ENCODE peak calls at places on chromosomes 5 and 9, in ten cellular contexts. One of them, this sample, is unnamed.

GRCh38 chr9:121582641-121583040 is 68.8 kb upstream of the DAB2IP start:
- DNase-seq in CD8-positive, alpha-beta T cell: no peak
- DNase-seq in GM23338: no peak
- DNase-seq in WTC11: no peak
- DNase-seq in fibroblast of mammary gland: no peak
- DNase-seq in heart left ventricle: no peak
- DNase-seq in epithelial cell of esophagus: no peak
- DNase-seq in GM12865: no peak
- DNase-seq in dorsolateral prefrontal cortex: no peak
- DNase-seq in MCF 10A: no peak
- DNase-seq in this sample: no peak

GRCh38 chr9:93670208-93671029 is 94.0 kb downstream of the PHF2 start:
- DNase-seq in CD8-positive, alpha-beta T cell: peak
- DNase-seq in epithelial cell of esophagus: no peak
- DNase-seq in MCF 10A: no peak
- DNase-seq in heart left ventricle: peak
- DNase-seq in fibroblast of mammary gland: peak
- DNase-seq in GM12865: no peak
- DNase-seq in WTC11: peak
- DNase-seq in dorsolateral prefrontal cortex: no peak
- DNase-seq in GM23338: no peak
- DNase-seq in this sample: no peak

GRCh38 chr5:142324377-142324870 is 397 bp downstream of the SPRY4 start:
- DNase-seq in MCF 10A: no peak
- DNase-seq in GM23338: no peak
- DNase-seq in WTC11: no peak
- DNase-seq in fibroblast of mammary gland: peak
- DNase-seq in dorsolateral prefrontal cortex: no peak
- DNase-seq in GM12865: no peak
- DNase-seq in heart left ventricle: peak
- DNase-seq in epithelial cell of esophagus: no peak
- DNase-seq in CD8-positive, alpha-beta T cell: no peak
- DNase-seq in this sample: no peak

GRCh38 chr5:90480699-90481098 is 6.0 kb downstream of the POLR3G start:
- DNase-seq in dorsolateral prefrontal cortex: no peak
- DNase-seq in fibroblast of mammary gland: peak
- DNase-seq in CD8-positive, alpha-beta T cell: no peak
- DNase-seq in epithelial cell of esophagus: no peak
- DNase-seq in GM12865: no peak
- DNase-seq in GM23338: no peak
- DNase-seq in heart left ventricle: no peak
- DNase-seq in WTC11: no peak
- DNase-seq in MCF 10A: no peak
- DNase-seq in this sample: no peak

GRCh38 chr9:114291064-114291474 is 31.8 kb upstream of the ORM1 start:
- DNase-seq in GM23338: peak
- DNase-seq in CD8-positive, alpha-beta T cell: peak
- DNase-seq in WTC11: peak
- DNase-seq in heart left ventricle: peak
- DNase-seq in epithelial cell of esophagus: peak
- DNase-seq in GM12865: peak
- DNase-seq in MCF 10A: peak
- DNase-seq in dorsolateral prefrontal cortex: peak
- DNase-seq in fibroblast of mammary gland: peak
- DNase-seq in this sample: peak

GRCh38 chr5:61304611-61305369 is 27.3 kb upstream of the ZSWIM6 start:
- DNase-seq in fibroblast of mammary gland: peak
- DNase-seq in MCF 10A: peak
- DNase-seq in GM12865: no peak
- DNase-seq in epithelial cell of esophagus: peak
- DNase-seq in GM23338: no peak
- DNase-seq in dorsolateral prefrontal cortex: no peak
- DNase-seq in WTC11: no peak
- DNase-seq in CD8-positive, alpha-beta T cell: no peak
- DNase-seq in heart left ventricle: no peak
- DNase-seq in this sample: no peak

GRCh38 chr5:1554410-1554967 is 30.7 kb upstream of the LPCAT1 start:
- DNase-seq in WTC11: no peak
- DNase-seq in CD8-positive, alpha-beta T cell: no peak
- DNase-seq in fibroblast of mammary gland: no peak
- DNase-seq in heart left ventricle: peak
- DNase-seq in GM23338: no peak
- DNase-seq in GM12865: no peak
- DNase-seq in dorsolateral prefrontal cortex: no peak
- DNase-seq in epithelial cell of esophagus: no peak
- DNase-seq in MCF 10A: no peak
- DNase-seq in this sample: no peak

GRCh38 chr5:112411903-112412302 is 7.2 kb downstream of the EPB41L4A start:
- DNase-seq in heart left ventricle: no peak
- DNase-seq in GM12865: no peak
- DNase-seq in fibroblast of mammary gland: no peak
- DNase-seq in WTC11: no peak
- DNase-seq in MCF 10A: no peak
- DNase-seq in GM23338: no peak
- DNase-seq in dorsolateral prefrontal cortex: no peak
- DNase-seq in CD8-positive, alpha-beta T cell: no peak
- DNase-seq in epithelial cell of esophagus: no peak
- DNase-seq in this sample: no peak

GRCh38 chr5:180720501-180720900 is 19.4 kb downstream of the OR2Y1 start:
- DNase-seq in GM23338: peak
- DNase-seq in CD8-positive, alpha-beta T cell: no peak
- DNase-seq in fibroblast of mammary gland: no peak
- DNase-seq in MCF 10A: no peak
- DNase-seq in dorsolateral prefrontal cortex: no peak
- DNase-seq in WTC11: no peak
- DNase-seq in epithelial cell of esophagus: no peak
- DNase-seq in heart left ventricle: no peak
- DNase-seq in GM12865: no peak
- DNase-seq in this sample: no peak
- TF ChIP-seq CTCF in GM23338: no peak
- TF ChIP-seq CTCF in CD8-positive, alpha-beta T cell: no peak
- TF ChIP-seq CTCF in fibroblast of mammary gland: no peak
- TF ChIP-seq CTCF in MCF 10A: no peak
- TF ChIP-seq CTCF in dorsolateral prefrontal cortex: no peak
- TF ChIP-seq CTCF in WTC11: no peak
- TF ChIP-seq CTCF in epithelial cell of esophagus: no peak
- TF ChIP-seq CTCF in heart left ventricle: no peak
- TF ChIP-seq CTCF in GM12865: no peak
- TF ChIP-seq CTCF in this sample: no peak

GRCh38 chr9:14219865-14220655 is 93.9 kb downstream of the NFIB start:
- DNase-seq in fibroblast of mammary gland: no peak
- DNase-seq in CD8-positive, alpha-beta T cell: no peak
- DNase-seq in dorsolateral prefrontal cortex: no peak
- DNase-seq in GM12865: no peak
- DNase-seq in MCF 10A: no peak
- DNase-seq in WTC11: no peak
- DNase-seq in heart left ventricle: no peak
- DNase-seq in GM23338: no peak
- DNase-seq in epithelial cell of esophagus: no peak
- DNase-seq in this sample: peak

GRCh38 chr9:14223081-14223480 is 90.9 kb downstream of the NFIB start:
- DNase-seq in heart left ventricle: no peak
- DNase-seq in CD8-positive, alpha-beta T cell: no peak
- DNase-seq in fibroblast of mammary gland: no peak
- DNase-seq in WTC11: no peak
- DNase-seq in epithelial cell of esophagus: no peak
- DNase-seq in dorsolateral prefrontal cortex: no peak
- DNase-seq in MCF 10A: no peak
- DNase-seq in GM12865: no peak
- DNase-seq in GM23338: no peak
- DNase-seq in this sample: no peak

GRCh38 chr9:14221558-14221957 is 92.4 kb downstream of the NFIB start:
- DNase-seq in CD8-positive, alpha-beta T cell: no peak
- DNase-seq in epithelial cell of esophagus: peak
- DNase-seq in heart left ventricle: no peak
- DNase-seq in GM12865: no peak
- DNase-seq in WTC11: no peak
- DNase-seq in GM23338: no peak
- DNase-seq in dorsolateral prefrontal cortex: no peak
- DNase-seq in fibroblast of mammary gland: peak
- DNase-seq in MCF 10A: peak
- DNase-seq in this sample: peak

GRCh38 chr9:14222149-14222835 is 91.6 kb downstream of the NFIB start:
- DNase-seq in epithelial cell of esophagus: no peak
- DNase-seq in dorsolateral prefrontal cortex: no peak
- DNase-seq in WTC11: no peak
- DNase-seq in GM12865: no peak
- DNase-seq in MCF 10A: peak
- DNase-seq in GM23338: peak
- DNase-seq in fibroblast of mammary gland: no peak
- DNase-seq in heart left ventricle: no peak
- DNase-seq in CD8-positive, alpha-beta T cell: no peak
- DNase-seq in this sample: no peak

DNA sequence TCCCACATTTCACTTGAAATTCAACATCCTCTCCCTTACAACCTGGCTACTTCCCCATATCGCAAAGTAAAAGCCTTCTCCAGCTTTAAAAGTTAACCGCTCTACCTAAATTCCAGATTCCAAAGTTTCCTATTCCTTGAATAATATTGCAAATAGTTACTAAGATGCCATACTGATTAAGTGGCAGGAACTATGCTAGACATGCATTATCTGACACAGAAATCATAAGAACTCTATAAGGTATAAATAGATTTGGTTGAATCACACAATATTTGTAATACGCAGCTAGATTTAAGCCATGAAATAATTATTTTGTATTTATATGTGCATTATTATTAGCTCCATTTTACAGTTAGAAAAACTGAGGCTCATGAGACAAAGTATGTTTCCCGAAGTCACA is 92.8 kb downstream of the NFIB start:
- DNase-seq in GM23338: no peak
- DNase-seq in CD8-positive, alpha-beta T cell: no peak
- DNase-seq in WTC11: no peak
- DNase-seq in GM12865: no peak
- DNase-seq in MCF 10A: no peak
- DNase-seq in fibroblast of mammary gland: no peak
- DNase-seq in dorsolateral prefrontal cortex: no peak
- DNase-seq in heart left ventricle: no peak
- DNase-seq in epithelial cell of esophagus: no peak
- DNase-seq in this sample: no peak
- TF ChIP-seq CTCF in GM23338: no peak
- TF ChIP-seq CTCF in CD8-positive, alpha-beta T cell: no peak
- TF ChIP-seq CTCF in WTC11: no peak
- TF ChIP-seq CTCF in GM12865: no peak
- TF ChIP-seq CTCF in MCF 10A: no peak
- TF ChIP-seq CTCF in fibroblast of mammary gland: no peak
- TF ChIP-seq CTCF in dorsolateral prefrontal cortex: no peak
- TF ChIP-seq CTCF in heart left ventricle: no peak
- TF ChIP-seq CTCF in epithelial cell of esophagus: no peak
- TF ChIP-seq CTCF in this sample: no peak

GRCh38 chr9:108934323-108934885 is at the start of gene ABITRAM:
- DNase-seq in MCF 10A: peak
- DNase-seq in GM23338: peak
- DNase-seq in dorsolateral prefrontal cortex: peak
- DNase-seq in CD8-positive, alpha-beta T cell: peak
- DNase-seq in fibroblast of mammary gland: peak
- DNase-seq in epithelial cell of esophagus: peak
- DNase-seq in WTC11: peak
- DNase-seq in heart left ventricle: peak
- DNase-seq in GM12865: peak
- DNase-seq in this sample: peak

GRCh38 chr9:108933231-108933630 is 693 bp downstream of the ELP1 start:
- DNase-seq in fibroblast of mammary gland: peak
- DNase-seq in MCF 10A: peak
- DNase-seq in CD8-positive, alpha-beta T cell: no peak
- DNase-seq in heart left ventricle: no peak
- DNase-seq in GM12865: no peak
- DNase-seq in epithelial cell of esophagus: peak
- DNase-seq in dorsolateral prefrontal cortex: no peak
- DNase-seq in GM23338: no peak
- DNase-seq in WTC11: no peak
- DNase-seq in this sample: no peak

GRCh38 chr9:108928386-108928785 is 5.5 kb downstream of the ELP1 start:
- DNase-seq in MCF 10A: no peak
- DNase-seq in epithelial cell of esophagus: no peak
- DNase-seq in WTC11: no peak
- DNase-seq in GM12865: no peak
- DNase-seq in heart left ventricle: no peak
- DNase-seq in GM23338: no peak
- DNase-seq in fibroblast of mammary gland: no peak
- DNase-seq in CD8-positive, alpha-beta T cell: no peak
- DNase-seq in dorsolateral prefrontal cortex: no peak
- DNase-seq in this sample: no peak

GRCh38 chr9:108937561-108938305 is 3.5 kb downstream of the ABITRAM start:
- DNase-seq in WTC11: no peak
- DNase-seq in dorsolateral prefrontal cortex: no peak
- DNase-seq in heart left ventricle: no peak
- DNase-seq in CD8-positive, alpha-beta T cell: no peak
- DNase-seq in GM23338: no peak
- DNase-seq in epithelial cell of esophagus: no peak
- DNase-seq in MCF 10A: no peak
- DNase-seq in GM12865: no peak
- DNase-seq in fibroblast of mammary gland: no peak
- DNase-seq in this sample: no peak

DNA sequence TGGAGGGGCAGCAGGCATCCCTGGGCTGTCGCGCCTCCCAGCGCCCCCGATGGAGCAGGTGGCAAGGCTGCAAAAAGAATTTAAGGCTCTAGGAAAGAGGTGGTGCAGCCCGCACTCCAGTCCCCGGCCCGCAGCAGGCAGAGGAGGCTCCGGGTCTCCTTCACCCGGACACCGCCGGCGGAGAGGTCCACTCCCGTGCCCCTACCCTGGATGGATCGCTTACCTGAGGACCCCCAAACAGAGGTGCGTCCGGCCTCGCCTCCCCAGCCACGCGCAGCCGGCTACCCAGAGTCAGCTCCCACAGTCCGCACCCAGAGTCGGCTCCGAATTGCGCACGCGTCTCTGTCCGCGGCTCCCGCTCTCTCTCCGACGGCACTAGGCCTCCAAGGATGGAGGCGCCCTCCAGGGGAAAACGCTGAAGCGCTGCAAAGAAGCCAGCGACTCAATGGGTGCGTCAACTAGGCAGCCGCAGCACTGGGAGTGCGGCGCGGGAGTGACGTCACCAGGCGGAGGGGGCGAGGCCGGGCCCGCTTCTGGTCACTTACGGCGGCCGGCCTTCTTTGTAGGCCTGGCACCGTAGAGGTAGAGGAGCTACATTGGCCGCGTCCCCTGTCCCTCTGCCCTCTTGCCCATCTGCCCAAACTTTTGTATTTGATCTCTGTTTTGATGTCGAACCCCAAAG is at the start of gene ELP1:
- DNase-seq in heart left ventricle: peak
- DNase-seq in epithelial cell of esophagus: peak
- DNase-seq in GM12865: peak
- DNase-seq in WTC11: peak
- DNase-seq in dorsolateral prefrontal cortex: peak
- DNase-seq in CD8-positive, alpha-beta T cell: peak
- DNase-seq in fibroblast of mammary gland: peak
- DNase-seq in MCF 10A: peak
- DNase-seq in GM23338: peak
- DNase-seq in this sample: peak
- TF ChIP-seq CTCF in heart left ventricle: no peak
- TF ChIP-seq CTCF in epithelial cell of esophagus: peak
- TF ChIP-seq CTCF in GM12865: peak
- TF ChIP-seq CTCF in WTC11: no peak
- TF ChIP-seq CTCF in dorsolateral prefrontal cortex: peak
- TF ChIP-seq CTCF in CD8-positive, alpha-beta T cell: no peak
- TF ChIP-seq CTCF in fibroblast of mammary gland: no peak
- TF ChIP-seq CTCF in MCF 10A: peak
- TF ChIP-seq CTCF in GM23338: no peak
- TF ChIP-seq CTCF in this sample: no peak

GRCh38 chr9:134386951-134387831 is 60.9 kb downstream of the RXRA start:
- DNase-seq in GM23338: no peak
- DNase-seq in WTC11: no peak
- DNase-seq in fibroblast of mammary gland: no peak
- DNase-seq in MCF 10A: peak
- DNase-seq in dorsolateral prefrontal cortex: no peak
- DNase-seq in CD8-positive, alpha-beta T cell: no peak
- DNase-seq in GM12865: no peak
- DNase-seq in heart left ventricle: no peak
- DNase-seq in epithelial cell of esophagus: no peak
- DNase-seq in this sample: no peak

GRCh38 chr9:134383148-134383547 is 56.9 kb downstream of the RXRA start:
- DNase-seq in epithelial cell of esophagus: no peak
- DNase-seq in GM12865: no peak
- DNase-seq in dorsolateral prefrontal cortex: no peak
- DNase-seq in heart left ventricle: no peak
- DNase-seq in MCF 10A: no peak
- DNase-seq in CD8-positive, alpha-beta T cell: no peak
- DNase-seq in WTC11: no peak
- DNase-seq in GM23338: no peak
- DNase-seq in fibroblast of mammary gland: no peak
- DNase-seq in this sample: no peak

GRCh38 chr9:134385873-134386370 is 59.7 kb downstream of the RXRA start:
- DNase-seq in epithelial cell of esophagus: no peak
- DNase-seq in fibroblast of mammary gland: no peak
- DNase-seq in GM12865: no peak
- DNase-seq in CD8-positive, alpha-beta T cell: no peak
- DNase-seq in dorsolateral prefrontal cortex: no peak
- DNase-seq in WTC11: no peak
- DNase-seq in heart left ventricle: no peak
- DNase-seq in GM23338: no peak
- DNase-seq in MCF 10A: no peak
- DNase-seq in this sample: no peak

GRCh38 chr9:134382733-134383132 is 56.5 kb downstream of the RXRA start:
- DNase-seq in heart left ventricle: no peak
- DNase-seq in GM23338: no peak
- DNase-seq in WTC11: no peak
- DNase-seq in GM12865: no peak
- DNase-seq in CD8-positive, alpha-beta T cell: no peak
- DNase-seq in fibroblast of mammary gland: no peak
- DNase-seq in epithelial cell of esophagus: no peak
- DNase-seq in MCF 10A: no peak
- DNase-seq in dorsolateral prefrontal cortex: no peak
- DNase-seq in this sample: no peak

DNA sequence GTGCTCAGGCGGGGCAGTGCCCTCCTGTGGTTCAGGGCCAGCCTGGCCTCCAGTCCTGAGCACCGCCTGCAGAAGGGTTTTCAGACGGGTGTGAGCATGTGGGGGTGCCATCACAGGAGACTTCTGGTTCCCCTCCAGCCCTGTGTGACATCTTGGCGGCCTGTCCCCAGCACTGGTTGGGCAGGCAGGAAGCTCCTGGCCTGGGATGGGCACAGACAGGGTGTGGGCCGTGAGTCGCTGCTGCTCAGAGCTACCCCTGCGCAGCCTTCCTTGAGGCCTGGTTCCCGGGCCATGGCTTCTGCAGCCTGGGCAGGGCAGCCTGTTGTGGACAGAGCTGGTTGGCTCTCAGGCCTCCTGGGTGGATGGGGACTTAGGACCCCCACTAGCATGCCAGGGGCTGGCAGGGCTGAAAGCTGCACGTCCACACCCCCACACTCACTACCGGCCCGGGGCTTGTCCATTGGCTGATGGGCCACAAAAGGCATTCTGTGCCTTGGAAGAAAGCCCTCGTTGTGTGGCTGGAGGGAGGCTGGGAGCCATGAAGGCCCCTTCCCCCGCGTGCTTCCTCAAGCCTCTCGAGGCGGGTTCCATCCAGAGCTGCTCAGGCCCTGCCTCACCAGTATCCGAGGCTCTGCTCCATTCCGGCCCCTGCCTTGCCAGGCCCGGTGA is 58.7 kb downstream of the RXRA start:
- DNase-seq in CD8-positive, alpha-beta T cell: no peak
- DNase-seq in GM12865: no peak
- DNase-seq in dorsolateral prefrontal cortex: peak
- DNase-seq in GM23338: no peak
- DNase-seq in heart left ventricle: no peak
- DNase-seq in WTC11: no peak
- DNase-seq in fibroblast of mammary gland: no peak
- DNase-seq in epithelial cell of esophagus: peak
- DNase-seq in MCF 10A: no peak
- DNase-seq in this sample: no peak
- TF ChIP-seq CTCF in CD8-positive, alpha-beta T cell: no peak
- TF ChIP-seq CTCF in GM12865: no peak
- TF ChIP-seq CTCF in dorsolateral prefrontal cortex: peak
- TF ChIP-seq CTCF in GM23338: no peak
- TF ChIP-seq CTCF in heart left ventricle: no peak
- TF ChIP-seq CTCF in WTC11: no peak
- TF ChIP-seq CTCF in fibroblast of mammary gland: no peak
- TF ChIP-seq CTCF in epithelial cell of esophagus: no peak
- TF ChIP-seq CTCF in MCF 10A: no peak
- TF ChIP-seq CTCF in this sample: no peak

This sample was measured in astrocyte of the cerebellum.